ENCODE peak calls at places on chromosome 14, in seven cellular contexts. I is GM10248; N is B cell; T is NCI-H748 treated with DMSO at 0.1 percent for 48 hours; E is non-pigmented ciliary epithelial cell; A is activated CD4-positive, alpha-beta T cell treated with anti-CD3 and anti-CD28 coated beads, Interleukin-2, amount 50 U/mL, for 1 hour; Z is Calu3. R is an unnamed sample.

GRCh38 chr14:105491366-105492006 is 440 bp downstream of the TEDC1 start:
- DNase-seq in I (peak), Z (peak), A (peak), T (peak), N (peak), E (no peak), R (no peak)

GRCh38 chr14:57559561-57559960 is 65.9 kb upstream of the CCDC198 start:
- DNase-seq in E (no peak), Z (no peak), A (no peak), T (no peak), N (no peak), I (no peak), R (no peak)

GRCh38 chr14:23137221-23138172 is 18.4 kb upstream of the CEBPE start:
- DNase-seq in T (no peak), A (no peak), E (no peak), N (no peak), Z (no peak), I (no peak), R (no peak)

GRCh38 chr14:92041203-92041602 is 1.3 kb upstream of the TRIP11 start:
- DNase-seq in A (no peak), T (no peak), Z (no peak), N (no peak), E (no peak), I (no peak), R (no peak)

GRCh38 chr14:78325911-78326310 is 155.7 kb downstream of the NRXN3 start:
- DNase-seq in N (no peak), T (no peak), E (no peak), Z (no peak), I (no peak), A (no peak), R (no peak)

GRCh38 chr14:59130472-59130871 is 58.0 kb upstream of the DAAM1 start:
- DNase-seq in N (no peak), T (no peak), Z (no peak), E (no peak), I (no peak), A (no peak), R (no peak)

GRCh38 chr14:20986811-20987210 is 3.0 kb upstream of the METTL17 start:
- DNase-seq in T (no peak), Z (peak), A (no peak), I (no peak), N (no peak), E (peak), R (no peak)

GRCh38 chr14:105080161-105080560 is 14.9 kb upstream of the GPR132 start:
- DNase-seq in N (no peak), T (no peak), A (no peak), I (no peak), Z (no peak), E (no peak), R (no peak)

GRCh38 chr14:94474581-94475031 is 1.4 kb downstream of the SERPINA9 start:
- DNase-seq in E (peak), Z (no peak), A (no peak), T (no peak), I (no peak), N (no peak), R (no peak)

GRCh38 chr14:57714487-57714899 is 151.4 kb downstream of the SLC35F4 start:
- DNase-seq in A (no peak), N (no peak), E (no peak), I (no peak), T (peak), Z (no peak), R (peak)

GRCh38 chr14:60905930-60906329 is 74.9 kb downstream of the TRMT5 start:
- DNase-seq in N (no peak), Z (no peak), I (no peak), E (no peak), T (no peak), A (no peak), R (no peak)

GRCh38 chr14:32277998-32278397 is 51.1 kb upstream of the AKAP6 start:
- DNase-seq in A (no peak), E (no peak), I (no peak), N (no peak), T (no peak), Z (no peak), R (no peak)

GRCh38 chr14:64731141-64731581 is 26.9 kb downstream of the PLEKHG3 start:
- DNase-seq in A (no peak), N (no peak), I (no peak), Z (no peak), T (no peak), E (no peak), R (no peak)

GRCh38 chr14:87629788-87630187 is 363.2 kb downstream of the GALC start:
- DNase-seq in I (no peak), Z (no peak), T (no peak), E (no peak), N (no peak), A (no peak), R (no peak)

GRCh38 chr14:96238676-96239075 is 17.3 kb upstream of the BDKRB1 start:
- DNase-seq in N (no peak), E (no peak), I (no peak), A (no peak), T (no peak), Z (no peak), R (no peak)

GRCh38 chr14:104595116-104595675 is 9.4 kb downstream of the TMEM179 start:
- DNase-seq in A (no peak), E (no peak), N (no peak), I (no peak), T (no peak), Z (no peak), R (no peak)

GRCh38 chr14:24231263-24232120 is 675 bp downstream of the NEDD8 start:
- DNase-seq in T (no peak), I (no peak), N (peak), Z (no peak), A (no peak), E (no peak), R (no peak)

GRCh38 chr14:69501362-69501964 is 16.9 kb downstream of the PLEKHD1 start:
- DNase-seq in Z (no peak), E (no peak), A (no peak), I (no peak), N (no peak), T (no peak), R (no peak)

GRCh38 chr14:61368061-61368710 is 46.8 kb downstream of the PRKCH start:
- DNase-seq in N (no peak), I (no peak), E (no peak), T (no peak), Z (peak), A (no peak), R (no peak)

GRCh38 chr14:85187521-85187920 is 342.4 kb upstream of the FLRT2 start:
- DNase-seq in T (no peak), N (no peak), I (no peak), E (no peak), A (no peak), Z (no peak), R (no peak)

GRCh38 chr14:51236314-51236713 is 3.7 kb upstream of the TMX1 start:
- DNase-seq in Z (no peak), N (no peak), I (no peak), A (no peak), E (no peak), T (no peak), R (no peak)

GRCh38 chr14:45253070-45253753 is at the start of gene MIS18BP1:
- DNase-seq in A (peak), T (peak), N (peak), E (peak), Z (peak), I (peak), R (peak)

GRCh38 chr14:68950111-68950510 is 29.0 kb downstream of the ACTN1 start:
- DNase-seq in I (no peak), T (no peak), N (no peak), E (no peak), A (no peak), Z (no peak), R (no peak)

GRCh38 chr14:105445290-105445689 is 25.7 kb downstream of the MTA1 start:
- DNase-seq in E (no peak), A (no peak), I (no peak), N (no peak), Z (no peak), T (no peak), R (no peak)

GRCh38 chr14:93905623-93906022 is 21.5 kb upstream of the FAM181A start:
- DNase-seq in N (no peak), E (no peak), T (no peak), A (no peak), I (no peak), Z (no peak), R (no peak)

GRCh38 chr14:54440454-54440853 is 720 bp downstream of the CNIH1 start:
- DNase-seq in A (no peak), I (no peak), N (no peak), E (no peak), Z (no peak), T (no peak), R (no peak)

GRCh38 chr14:64943981-64944520 is 1.5 kb upstream of the GPX2 start:
- DNase-seq in I (no peak), Z (no peak), A (no peak), N (no peak), T (no peak), E (no peak), R (no peak)

GRCh38 chr14:64726585-64726890 is 22.3 kb downstream of the PLEKHG3 start:
- DNase-seq in I (no peak), A (peak), Z (peak), N (no peak), T (no peak), E (no peak), R (no peak)

GRCh38 chr14:106686533-106686932 is 1160.2 kb downstream of the TMEM121 start:
- DNase-seq in I (no peak), E (no peak), Z (no peak), T (no peak), N (no peak), A (no peak), R (no peak)

GRCh38 chr14:56487090-56487667 is 92.4 kb upstream of the TMEM260 start:
- DNase-seq in E (no peak), I (no peak), A (no peak), N (no peak), T (peak), Z (no peak), R (no peak)